ENCODE peak calls at places on chromosomes 12 and 14, in nine cellular contexts. I is endothelial cell, R is tibial artery, B is Calu3, H is fibroblast of mammary gland, P is bronchial epithelial cell, G is IMR-90, U is mucosa of descending colon, D is nephron progenitor cell. T is an unnamed sample.

GRCh38 chr12:591167-591570 is 72.1 kb downstream of the NINJ2 start:
- DNase-seq in I (no peak), R (peak), B (no peak), H (no peak), P (no peak), G (no peak), U (no peak), D (no peak), T (no peak)

GRCh38 chr14:50012644-50013043 is 103.7 kb downstream of the VCPKMT start:
- DNase-seq in I (no peak), R (no peak), B (no peak), H (peak), P (no peak), G (peak), U (no peak), D (no peak), T (no peak)

GRCh38 chr12:6830286-6830892 is 2.2 kb downstream of the P3H3 start:
- DNase-seq in I (no peak), R (no peak), B (no peak), H (no peak), P (no peak), G (no peak), U (peak), D (no peak), T (no peak)

GRCh38 chr14:23381017-23381375 is 4.2 kb downstream of the CMTM5 start:
- DNase-seq in I (no peak), R (no peak), B (no peak), H (no peak), P (no peak), G (no peak), U (no peak), D (no peak), T (no peak)

GRCh38 chr14:40318211-40318719 is 886.0 kb upstream of the FBXO33 start:
- DNase-seq in I (no peak), R (no peak), B (no peak), H (no peak), P (no peak), G (no peak), U (no peak), D (no peak), T (no peak)

GRCh38 chr14:106813477-106813823 is 1287.1 kb downstream of the TMEM121 start:
- DNase-seq in I (no peak), R (no peak), B (no peak), H (no peak), P (no peak), G (no peak), U (no peak), D (no peak), T (no peak)

GRCh38 chr12:13173537-13173936 is 23.0 kb upstream of the EMP1 start:
- DNase-seq in I (no peak), R (peak), B (peak), H (peak), P (peak), G (peak), U (no peak), D (no peak), T (no peak)

GRCh38 chr14:32657081-32657480 is 281.6 kb upstream of the NPAS3 start:
- DNase-seq in I (no peak), R (peak), B (no peak), H (peak), P (peak), G (peak), U (no peak), D (no peak), T (no peak)

GRCh38 chr14:33943081-33943480 is 7.8 kb downstream of the EGLN3 start:
- DNase-seq in I (no peak), R (no peak), B (peak), H (no peak), P (no peak), G (no peak), U (peak), D (no peak), T (no peak)

GRCh38 chr12:128267651-128268347 is 829 bp downstream of the TMEM132C start:
- DNase-seq in I (no peak), R (no peak), B (no peak), H (no peak), P (no peak), G (no peak), U (no peak), D (peak), T (no peak)

GRCh38 chr14:72700338-72701231 is 193.3 kb downstream of the DPF3 start:
- DNase-seq in I (no peak), R (peak), B (no peak), H (no peak), P (no peak), G (peak), U (no peak), D (no peak), T (no peak)

GRCh38 chr14:78902010-78902623 is 731.9 kb downstream of the NRXN3 start:
- DNase-seq in I (peak), R (no peak), B (peak), H (peak), P (peak), G (peak), U (no peak), D (peak), T (peak)

GRCh38 chr14:75280831-75281690 is 2.4 kb downstream of the FOS start:
- DNase-seq in I (no peak), R (peak), B (peak), H (no peak), P (no peak), G (peak), U (peak), D (no peak), T (no peak)

GRCh38 chr12:49293056-49293956 is 1.6 kb upstream of the PRPH start:
- DNase-seq in I (no peak), R (peak), B (no peak), H (no peak), P (no peak), G (no peak), U (no peak), D (peak), T (no peak)

GRCh38 chr12:108289342-108290131 is 49.6 kb downstream of the CMKLR1 start:
- DNase-seq in I (no peak), R (peak), B (no peak), H (no peak), P (no peak), G (no peak), U (no peak), D (no peak), T (no peak)

GRCh38 chr12:19654630-19655384 is 215.5 kb downstream of the AEBP2 start:
- DNase-seq in I (no peak), R (no peak), B (no peak), H (peak), P (no peak), G (peak), U (no peak), D (no peak), T (no peak)
- TF ChIP-seq CTCF in I (no peak), R (no peak), B (no peak), H (peak), P (no peak), G (peak), U (no peak), D (no peak), T (no peak)

DNA sequence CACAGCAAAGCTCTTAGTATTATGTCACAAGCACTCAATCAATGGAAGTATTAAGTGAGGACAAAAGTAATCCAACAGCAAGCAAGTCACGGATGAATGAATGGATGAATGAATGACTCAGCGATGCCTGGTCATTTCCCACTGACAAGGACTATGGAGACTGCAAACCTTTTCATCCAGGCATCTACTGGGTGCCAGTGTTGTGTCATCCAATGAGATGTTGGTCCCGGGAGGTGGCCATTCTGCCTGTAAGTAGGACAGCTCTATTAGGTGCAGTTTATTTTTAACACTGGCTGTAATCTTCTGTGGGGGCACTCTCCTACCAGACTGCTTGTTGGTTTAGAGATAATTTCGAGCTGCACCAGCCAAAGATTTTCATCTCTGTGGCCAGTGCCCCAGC is 39.4 kb downstream of the STAB2 start:
- DNase-seq in I (no peak), R (peak), B (peak), H (peak), P (peak), G (peak), U (peak), D (no peak), T (no peak)
- TF ChIP-seq CTCF in I (no peak), R (peak), B (no peak), H (no peak), P (peak), G (peak), U (peak), D (no peak), T (peak)

DNA sequence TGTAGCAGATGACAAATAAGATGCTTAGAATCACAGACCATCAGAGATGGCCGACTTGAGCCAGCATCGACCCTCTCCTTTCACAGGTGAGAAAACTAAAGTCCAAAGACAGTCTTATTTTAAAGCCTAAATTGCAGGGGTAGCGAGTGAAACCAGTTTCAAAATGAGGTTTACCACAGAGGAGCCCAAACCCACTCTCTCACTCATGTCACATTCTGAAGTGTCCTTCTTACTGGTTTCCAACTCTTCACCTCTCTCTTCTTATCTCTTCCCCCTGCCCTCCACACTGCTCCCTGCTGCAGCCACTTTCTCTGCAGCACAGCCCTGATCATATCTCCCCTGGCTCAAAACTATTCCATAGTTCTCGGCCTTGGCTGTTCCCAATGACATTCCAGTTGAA is 57.0 kb upstream of the NID2 start:
- DNase-seq in I (no peak), R (no peak), B (no peak), H (no peak), P (no peak), G (no peak), U (no peak), D (no peak), T (no peak)
- TF ChIP-seq CTCF in I (no peak), R (no peak), B (no peak), H (no peak), P (no peak), G (no peak), U (no peak), D (no peak), T (no peak)

GRCh38 chr14:54567224-54567633 is 301 bp downstream of the SAMD4A start:
- DNase-seq in I (peak), R (no peak), B (peak), H (no peak), P (no peak), G (no peak), U (no peak), D (peak), T (peak)

GRCh38 chr14:54567634-54568561 is 970 bp downstream of the SAMD4A start:
- DNase-seq in I (peak), R (peak), B (peak), H (peak), P (peak), G (no peak), U (peak), D (peak), T (peak)

GRCh38 chr14:54566152-54566409 is 847 bp upstream of the SAMD4A start:
- DNase-seq in I (no peak), R (no peak), B (no peak), H (no peak), P (no peak), G (no peak), U (no peak), D (no peak), T (peak)

GRCh38 chr14:54565236-54566151 is 1.4 kb upstream of the SAMD4A start:
- DNase-seq in I (peak), R (peak), B (peak), H (peak), P (peak), G (peak), U (peak), D (peak), T (peak)

GRCh38 chr14:54566410-54567223 is at the start of gene SAMD4A:
- DNase-seq in I (peak), R (peak), B (peak), H (peak), P (peak), G (peak), U (peak), D (peak), T (peak)
- TF ChIP-seq CTCF in I (peak), R (peak), B (no peak), H (peak), P (peak), G (peak), U (no peak), D (no peak), T (peak)

GRCh38 chr12:69415471-69416275 is 54.5 kb upstream of the FRS2 start:
- DNase-seq in I (peak), R (peak), B (peak), H (peak), P (peak), G (peak), U (peak), D (peak), T (peak)
- TF ChIP-seq CTCF in I (peak), R (peak), B (peak), H (peak), P (peak), G (peak), U (peak), D (peak), T (peak)

GRCh38 chr12:24777359-24777758 is 171.5 kb downstream of the BCAT1 start:
- DNase-seq in I (no peak), R (no peak), B (no peak), H (no peak), P (no peak), G (no peak), U (no peak), D (no peak), T (no peak)

GRCh38 chr12:24776856-24777255 is 172.0 kb downstream of the BCAT1 start:
- DNase-seq in I (no peak), R (no peak), B (no peak), H (no peak), P (no peak), G (no peak), U (no peak), D (no peak), T (no peak)

GRCh38 chr12:24778486-24779304 is 170.2 kb downstream of the BCAT1 start:
- DNase-seq in I (peak), R (no peak), B (no peak), H (peak), P (peak), G (peak), U (no peak), D (no peak), T (no peak)

DNA sequence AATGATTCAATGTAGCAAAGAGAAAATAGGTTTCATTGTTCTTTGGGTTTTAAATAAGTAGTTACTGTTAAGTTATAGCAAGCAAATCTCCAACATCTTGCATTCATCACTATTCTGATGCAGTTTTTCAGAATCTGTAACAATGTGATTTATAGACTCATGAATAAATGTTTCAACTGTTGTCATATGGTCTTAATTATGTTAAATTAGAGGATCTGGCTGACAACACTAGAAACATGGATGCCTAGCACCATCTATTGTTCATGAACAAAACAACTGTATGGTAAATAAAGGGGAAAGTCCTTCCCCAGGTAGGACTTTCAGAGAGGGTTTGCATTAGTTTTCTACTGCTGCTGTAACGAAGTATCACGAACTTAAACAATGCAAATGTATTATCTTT is 167.9 kb downstream of the BCAT1 start:
- DNase-seq in I (no peak), R (no peak), B (no peak), H (peak), P (peak), G (peak), U (no peak), D (no peak), T (no peak)
- TF ChIP-seq CTCF in I (no peak), R (no peak), B (no peak), H (peak), P (no peak), G (peak), U (no peak), D (peak), T (peak)

GRCh38 chr12:124680863-124681778 is 113.7 kb upstream of the NCOR2 start:
- DNase-seq in I (no peak), R (peak), B (peak), H (peak), P (peak), G (peak), U (no peak), D (no peak), T (no peak)
- TF ChIP-seq CTCF in I (no peak), R (peak), B (no peak), H (peak), P (peak), G (peak), U (no peak), D (no peak), T (no peak)

GRCh38 chr14:89619616-89620273 is 202.7 kb upstream of the FOXN3 start:
- DNase-seq in I (no peak), R (no peak), B (no peak), H (no peak), P (no peak), G (no peak), U (no peak), D (no peak), T (no peak)

GRCh38 chr14:89618821-89619551 is 202.0 kb upstream of the FOXN3 start:
- DNase-seq in I (peak), R (peak), B (peak), H (peak), P (peak), G (peak), U (peak), D (peak), T (peak)

GRCh38 chr14:89617471-89618291 is 200.6 kb upstream of the FOXN3 start:
- DNase-seq in I (peak), R (no peak), B (no peak), H (peak), P (peak), G (peak), U (peak), D (peak), T (no peak)

GRCh38 chr14:89617142-89617460 is 200.1 kb upstream of the FOXN3 start:
- DNase-seq in I (no peak), R (no peak), B (no peak), H (no peak), P (no peak), G (no peak), U (no peak), D (no peak), T (no peak)

GRCh38 chr14:89618309-89618708 is 201.3 kb upstream of the FOXN3 start:
- DNase-seq in I (no peak), R (no peak), B (no peak), H (peak), P (peak), G (no peak), U (no peak), D (no peak), T (no peak)
- TF ChIP-seq CTCF in I (no peak), R (no peak), B (no peak), H (no peak), P (no peak), G (no peak), U (no peak), D (no peak), T (no peak)

DNA sequence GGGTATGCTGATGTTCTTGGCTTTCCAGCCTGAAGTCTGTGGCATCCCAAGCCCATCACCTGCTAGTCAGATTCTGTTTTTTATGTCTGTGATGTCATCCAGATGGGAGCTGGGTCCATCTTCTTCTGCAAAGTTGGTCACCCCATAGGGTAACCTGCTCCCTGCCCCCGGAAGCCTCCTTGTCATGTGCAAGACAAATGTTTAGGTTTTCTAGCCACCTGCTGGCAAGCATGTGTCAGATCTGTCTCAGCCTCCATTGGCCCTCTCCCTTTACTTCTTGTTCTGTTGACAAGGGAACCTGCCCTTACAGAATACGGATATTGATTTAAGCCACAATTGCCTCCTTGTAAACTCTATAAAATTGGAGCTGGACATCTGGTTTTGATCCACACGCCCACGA is 7.4 kb downstream of the NTF3 start:
- DNase-seq in I (no peak), R (no peak), B (no peak), H (no peak), P (no peak), G (peak), U (no peak), D (no peak), T (no peak)
- TF ChIP-seq CTCF in I (no peak), R (no peak), B (no peak), H (no peak), P (peak), G (no peak), U (no peak), D (no peak), T (peak)

GRCh38 chr12:46660719-46661118 is 165.1 kb downstream of the SLC38A4 start:
- DNase-seq in I (no peak), R (no peak), B (no peak), H (peak), P (no peak), G (peak), U (no peak), D (no peak), T (no peak)

GRCh38 chr12:46660276-46660675 is 165.5 kb downstream of the SLC38A4 start:
- DNase-seq in I (no peak), R (no peak), B (no peak), H (peak), P (peak), G (peak), U (no peak), D (no peak), T (no peak)

GRCh38 chr12:46661161-46661845 is 164.5 kb downstream of the SLC38A4 start:
- DNase-seq in I (peak), R (no peak), B (peak), H (peak), P (peak), G (peak), U (no peak), D (no peak), T (no peak)

GRCh38 chr12:46659032-46659703 is 166.6 kb downstream of the SLC38A4 start:
- DNase-seq in I (no peak), R (no peak), B (no peak), H (peak), P (no peak), G (peak), U (no peak), D (no peak), T (no peak)

DNA sequence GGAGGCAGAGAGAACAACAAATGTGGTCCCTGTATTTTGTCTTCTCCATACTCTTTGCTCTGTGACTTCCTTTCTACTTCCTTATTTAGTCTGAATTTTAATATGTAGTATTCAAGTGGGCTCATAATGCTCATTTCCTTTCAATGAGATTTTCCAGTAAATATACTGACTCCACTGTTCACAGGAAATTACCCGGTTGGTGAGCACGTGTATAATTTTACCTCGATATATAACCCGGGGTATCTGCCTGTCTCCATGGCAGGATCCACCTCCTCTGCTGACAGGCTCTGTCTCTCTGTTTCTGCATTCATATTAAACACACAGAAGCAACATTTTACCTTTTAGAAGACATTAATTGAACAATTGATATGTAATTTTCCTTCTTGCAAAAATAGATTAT is 166.0 kb downstream of the SLC38A4 start:
- DNase-seq in I (no peak), R (no peak), B (no peak), H (peak), P (no peak), G (no peak), U (no peak), D (no peak), T (no peak)
- TF ChIP-seq CTCF in I (no peak), R (no peak), B (no peak), H (no peak), P (no peak), G (no peak), U (no peak), D (no peak), T (no peak)